ENCODE peak calls at places on chromosomes 6 and 20, in four cellular contexts. Q is ovary, S is suprapubic skin, L is H1. C is an unnamed sample. For H3K27me3, the result is how much of the 10 kb centered on the place peaks cover.

GRCh38 chr6:147741419-147741818 is 232.9 kb downstream of the SAMD5 start:
- DNase-seq in Q (no peak), S (no peak), L (no peak), C (no peak)

GRCh38 chr6:13511913-13512717 is 24.7 kb upstream of the GFOD1 start:
- DNase-seq in Q (no peak), S (no peak), L (peak), C (no peak)

GRCh38 chr20:25360631-25361286 is 29.9 kb downstream of the ABHD12 start:
- DNase-seq in Q (no peak), S (no peak), L (no peak), C (no peak)

GRCh38 chr20:44644384-44645131 is 6.9 kb downstream of the ADA start:
- DNase-seq in Q (no peak), S (no peak), L (no peak), C (no peak)

GRCh38 chr20:48679603-48680002 is 148.2 kb downstream of the PREX1 start:
- DNase-seq in Q (no peak), S (no peak), L (peak), C (no peak)

GRCh38 chr6:144149558-144149893 is 791 bp upstream of the STX11 start:
- DNase-seq in Q (no peak), S (no peak), L (no peak), C (no peak)

GRCh38 chr20:36461600-36462439 is 79.5 kb upstream of the MYL9 start:
- DNase-seq in Q (peak), S (peak), L (peak), C (peak)

GRCh38 chr20:37309941-37310590 is 20.6 kb downstream of the MANBAL start:
- DNase-seq in Q (peak), S (peak), L (no peak), C (peak)

GRCh38 chr20:46308258-46309157 is at the start of gene CDH22:
- DNase-seq in Q (peak), S (no peak), L (peak), C (peak)

GRCh38 chr6:14717307-14717706 is 528.6 kb upstream of the JARID2 start:
- DNase-seq in Q (no peak), S (no peak), L (no peak), C (no peak)

GRCh38 chr20:63234693-63235398 is 859 bp upstream of the BIRC7 start:
- DNase-seq in Q (no peak), S (no peak), L (peak), C (peak)

GRCh38 chr6:74574794-74575193 is 631.1 kb downstream of the COL12A1 start:
- DNase-seq in Q (no peak), S (no peak), L (no peak), C (no peak)

GRCh38 chr6:80464901-80465300 is 358.4 kb downstream of the BCKDHB start:
- DNase-seq in Q (no peak), S (no peak), L (no peak), C (no peak)

GRCh38 chr6:30452736-30453507 is 36.4 kb upstream of the HLA-E start:
- DNase-seq in Q (no peak), S (no peak), L (no peak), C (no peak)
- H3K27me3 ChIP-seq in Q (under half), S (half or more), L (under half), C (half or more)

GRCh38 chr20:50023116-50023802 is 40.5 kb downstream of the SNAI1 start:
- DNase-seq in Q (no peak), S (no peak), L (no peak), C (no peak)

GRCh38 chr20:50029697-50030428 is 47.1 kb downstream of the SNAI1 start:
- DNase-seq in Q (peak), S (no peak), L (no peak), C (peak)

GRCh38 chr20:50026746-50027575 is 44.2 kb downstream of the SNAI1 start:
- DNase-seq in Q (no peak), S (no peak), L (no peak), C (no peak)

GRCh38 chr20:50029083-50029696 is 46.4 kb downstream of the SNAI1 start:
- DNase-seq in Q (no peak), S (no peak), L (no peak), C (no peak)

GRCh38 chr20:50027611-50028105 is 44.9 kb downstream of the SNAI1 start:
- DNase-seq in Q (peak), S (no peak), L (no peak), C (no peak)
- TF ChIP-seq EP300 in Q (no peak), S (no peak), L (no peak), C (no peak)

DNA sequence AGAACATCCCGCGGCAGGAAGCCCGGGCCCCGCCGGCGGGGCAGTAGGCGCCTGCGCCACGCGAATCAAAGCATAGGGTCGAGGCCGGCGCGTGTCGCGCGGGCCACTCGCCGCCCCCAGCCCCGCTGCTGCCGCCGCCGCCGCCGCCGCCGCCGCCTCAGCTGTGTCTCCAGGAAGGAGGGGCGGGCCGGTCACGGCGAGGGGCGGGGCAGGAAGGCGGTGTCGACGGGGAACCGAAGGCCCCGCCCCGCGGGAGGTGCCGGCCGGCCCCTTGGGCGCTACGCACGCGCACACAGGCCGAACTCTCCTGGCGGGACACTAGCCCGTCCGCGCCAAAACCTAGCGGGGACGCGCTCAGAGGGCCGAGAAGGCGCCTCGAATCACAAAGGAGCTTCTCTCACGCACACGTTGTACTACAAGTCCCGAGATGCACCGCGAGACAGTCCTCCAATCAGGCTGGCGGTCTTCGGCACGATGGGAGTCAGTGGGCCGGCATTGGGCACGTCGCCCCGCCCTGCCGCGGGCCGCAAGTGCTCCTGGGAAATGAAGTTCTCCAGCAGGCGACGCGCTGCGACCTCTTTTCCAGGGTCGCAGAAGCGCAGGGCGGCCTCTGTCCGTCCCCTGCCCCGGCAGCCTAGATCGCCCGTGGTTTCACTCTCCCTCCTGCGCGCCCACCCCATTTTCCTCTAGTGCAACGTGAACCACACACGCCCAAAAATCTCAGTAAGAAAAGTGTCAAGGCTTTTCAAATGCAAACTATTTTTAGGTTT is at the start of gene RALGAPA2:
- DNase-seq in Q (peak), S (peak), L (peak), C (peak)
- TF ChIP-seq POLR2A in Q (peak), S (peak), L (no peak), C (no peak)

GRCh38 chr20:51185861-51186260 is 163.0 kb upstream of the KCNG1 start:
- DNase-seq in Q (no peak), S (no peak), L (no peak), C (no peak)
- H3K27me3 ChIP-seq in Q (under half), S (under half), L (under half), C (under half)

DNA sequence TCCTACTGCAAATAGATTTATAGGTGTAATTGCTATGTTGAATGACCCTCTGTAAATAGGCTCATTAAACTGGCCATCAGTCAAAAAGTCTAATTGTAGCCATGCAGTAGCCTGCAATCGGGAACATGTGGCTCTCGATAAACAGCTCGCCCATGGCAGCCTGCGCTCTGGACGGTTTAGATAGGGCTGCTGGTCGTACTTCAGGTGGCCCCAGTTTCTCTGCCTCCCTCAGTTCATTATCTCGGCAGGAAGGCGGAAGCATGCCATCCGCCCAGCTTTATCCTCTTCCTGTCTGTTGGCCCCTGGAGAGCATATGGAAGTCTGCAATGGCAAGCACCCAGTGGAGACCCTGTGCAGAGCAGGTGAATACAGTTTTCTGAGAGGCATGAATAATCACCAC is 143.1 kb downstream of the MBOAT1 start:
- DNase-seq in Q (no peak), S (no peak), L (no peak), C (no peak)
- TF ChIP-seq EP300 in Q (no peak), S (no peak), L (no peak), C (no peak)

GRCh38 chr6:43016935-43017334 is 2.9 kb downstream of the KLHDC3 start:
- DNase-seq in Q (no peak), S (no peak), L (no peak), C (no peak)

GRCh38 chr6:43019152-43019551 is 2.3 kb upstream of the RRP36 start:
- DNase-seq in Q (no peak), S (no peak), L (no peak), C (no peak)

GRCh38 chr6:43020052-43020705 is 1.2 kb upstream of the RRP36 start:
- DNase-seq in Q (no peak), S (no peak), L (no peak), C (no peak)

GRCh38 chr6:43020847-43021246 is 576 bp upstream of the RRP36 start:
- DNase-seq in Q (no peak), S (no peak), L (peak), C (no peak)

GRCh38 chr6:43021270-43022047 is at the start of gene RRP36:
- DNase-seq in Q (peak), S (peak), L (peak), C (peak)
- TF ChIP-seq POLR2A in Q (no peak), S (peak), L (no peak), C (no peak)

DNA sequence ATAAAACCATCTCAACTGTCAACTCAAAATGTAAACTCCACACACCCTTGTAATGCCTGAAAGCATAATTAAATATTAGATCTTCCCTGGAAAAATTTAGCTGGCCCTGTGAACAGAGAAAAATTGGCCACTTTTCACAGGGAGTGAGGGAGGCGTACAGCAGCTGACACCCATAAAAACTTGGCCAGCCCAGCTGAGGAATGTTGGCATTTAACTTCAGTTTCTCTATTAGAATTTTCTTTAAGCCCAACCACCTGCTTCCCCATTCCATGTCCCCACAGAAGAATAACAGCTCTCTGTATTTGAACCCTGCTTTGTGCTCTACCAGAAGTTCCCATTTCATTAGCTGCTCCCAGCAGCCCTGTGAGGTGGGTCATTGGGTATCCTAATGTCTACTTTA is 41.0 kb downstream of the PKHD1 start:
- DNase-seq in Q (no peak), S (no peak), L (no peak), C (no peak)
- H3K27me3 ChIP-seq in Q (under half), S (under half), L (under half), C (under half)

DNA sequence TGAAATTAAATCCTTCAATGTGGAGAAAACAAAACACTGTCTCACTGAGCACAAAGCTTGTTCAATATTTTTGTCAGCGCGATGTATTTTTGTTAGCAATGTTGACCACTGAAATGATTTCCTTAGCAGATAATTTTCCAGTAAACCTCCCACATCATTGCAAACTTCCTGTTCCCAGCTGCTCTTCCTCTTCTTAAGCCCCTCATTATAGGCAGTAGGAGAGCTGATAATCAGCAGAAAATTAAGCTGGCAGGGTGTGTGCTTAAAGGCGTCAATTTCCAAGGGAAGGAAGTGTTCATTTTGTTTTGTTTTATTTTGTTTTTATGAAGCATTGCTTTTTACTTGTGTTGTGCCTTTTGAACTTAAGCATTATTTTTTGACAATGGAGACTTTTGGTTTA is 29.1 kb upstream of the TMEM14A start:
- DNase-seq in Q (no peak), S (no peak), L (no peak), C (no peak)
- TF ChIP-seq EP300 in Q (no peak), S (no peak), L (no peak), C (no peak)

GRCh38 chr20:50113420-50114224 is 672 bp upstream of the UBE2V1 start:
- DNase-seq in Q (no peak), S (peak), L (no peak), C (no peak)

GRCh38 chr20:50116368-50116999 is 3.5 kb upstream of the UBE2V1 start:
- DNase-seq in Q (no peak), S (no peak), L (no peak), C (no peak)

GRCh38 chr20:50115041-50115512 is 2.1 kb upstream of the UBE2V1 start:
- DNase-seq in Q (no peak), S (no peak), L (no peak), C (no peak)

GRCh38 chr20:50118203-50118602 is 5.3 kb upstream of the UBE2V1 start:
- DNase-seq in Q (no peak), S (no peak), L (no peak), C (no peak)

GRCh38 chr20:50115591-50116367 is 2.8 kb upstream of the UBE2V1 start:
- DNase-seq in Q (peak), S (peak), L (peak), C (peak)
- TF ChIP-seq POLR2A in Q (no peak), S (no peak), L (no peak), C (no peak)

DNA sequence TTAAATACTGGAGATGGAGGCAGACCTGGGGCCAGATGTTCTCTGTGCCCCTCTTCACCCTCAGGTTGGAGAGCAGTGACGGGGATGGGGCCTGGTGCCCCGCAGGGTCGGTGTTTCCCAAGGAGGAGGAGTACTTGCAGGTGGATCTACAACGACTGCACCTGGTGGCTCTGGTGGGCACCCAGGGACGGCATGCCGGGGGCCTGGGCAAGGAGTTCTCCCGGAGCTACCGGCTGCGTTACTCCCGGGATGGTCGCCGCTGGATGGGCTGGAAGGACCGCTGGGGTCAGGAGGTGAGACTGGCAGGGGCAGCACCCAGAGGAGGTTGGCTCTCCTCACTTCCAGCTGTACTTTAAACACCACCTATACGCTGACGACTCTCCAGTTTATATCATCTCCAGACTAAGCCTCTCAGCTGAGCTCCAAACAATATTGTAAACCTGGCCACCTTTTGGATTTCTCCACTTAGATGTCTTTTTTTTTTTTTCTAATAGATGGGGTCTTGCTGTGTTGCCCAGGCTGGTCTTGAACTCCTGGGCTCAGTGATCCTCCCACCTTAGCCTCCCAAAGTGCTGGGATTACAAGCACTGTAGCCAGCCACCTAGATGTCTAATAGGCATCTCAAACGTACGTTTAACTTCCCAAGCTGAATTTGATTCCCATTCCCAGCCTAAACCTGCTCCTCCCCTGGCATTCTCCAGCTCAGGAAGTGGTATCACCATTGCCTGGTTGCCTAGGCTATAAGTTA is 5.0 kb downstream of the DDR1 start:
- DNase-seq in Q (no peak), S (no peak), L (no peak), C (no peak)
- H3K27me3 ChIP-seq in Q (under half), S (under half), L (under half), C (under half)

C was measured in stomach.